ENCODE peak calls at places on chromosomes 16 and 17, in ten cellular contexts. C is heart left ventricle, B is H1, Y is ovary, R is testis, D is thoracic aorta, H is transverse colon, L is Peyer's patch, Q is right atrium auricular region, T is IMR-90. W is an unnamed sample.

GRCh38 chr16:86471896-86472295 is 38.4 kb upstream of the FOXF1 start:
- DNase-seq in C (no peak), B (no peak), Y (no peak), R (no peak), D (no peak), H (no peak), L (no peak), Q (no peak), T (peak; percentile 55), W (no peak)

GRCh38 chr16:53022374-53022773 is 30.3 kb downstream of the CHD9NB start:
- DNase-seq in C (peak; percentile 23), B (peak; percentile 55), Y (no peak), R (peak; percentile 62), D (no peak), H (peak; percentile 33), L (no peak), Q (no peak), T (peak; percentile 43), W (no peak)

GRCh38 chr16:11097094-11097781 is 152.9 kb downstream of the CLEC16A start:
- DNase-seq in C (no peak), B (no peak), Y (no peak), R (no peak), D (no peak), H (no peak), L (no peak), Q (no peak), T (no peak), W (no peak)

GRCh38 chr16:67279296-67280089 is at the start of gene PLEKHG4:
- DNase-seq in C (peak; percentile 62), B (peak; percentile 83), Y (peak; percentile 85), R (peak; percentile 75), D (no peak), H (peak; percentile 85), L (peak; percentile 87), Q (no peak), T (peak; percentile 66), W (peak; percentile 67)

GRCh38 chr17:19237389-19238166 is 412 bp downstream of the EPN2 start:
- DNase-seq in C (peak; percentile 57), B (peak; percentile 84), Y (no peak), R (peak; percentile 27), D (no peak), H (peak; percentile 50), L (peak; percentile 63), Q (no peak), T (no peak), W (peak; percentile 3)

GRCh38 chr16:4052801-4053662 is 63.2 kb downstream of the ADCY9 start:
- DNase-seq in C (peak; percentile 75), B (no peak), Y (no peak), R (peak; percentile 96), D (no peak), H (peak; percentile 69), L (no peak), Q (peak; percentile 78), T (peak; percentile 81), W (no peak)

GRCh38 chr17:18315498-18316360 is 636 bp downstream of the SMCR8 start:
- DNase-seq in C (no peak), B (no peak), Y (peak; percentile 25), R (no peak), D (no peak), H (peak; percentile 23), L (no peak), Q (no peak), T (peak; percentile 7), W (peak; percentile 26)

GRCh38 chr17:55263565-55264272 is 1.0 kb upstream of the HLF start:
- DNase-seq in C (no peak), B (peak; percentile 51), Y (peak; percentile 36), R (no peak), D (no peak), H (no peak), L (peak; percentile 54), Q (no peak), T (no peak), W (no peak)

GRCh38 chr17:37261286-37261685 is 114.5 kb upstream of the C17orf78 start:
- DNase-seq in C (no peak), B (no peak), Y (no peak), R (no peak), D (no peak), H (no peak), L (no peak), Q (no peak), T (peak; percentile 27), W (no peak)

GRCh38 chr17:38871247-38871991 is 1.6 kb downstream of the LASP1 start:
- DNase-seq in C (peak; percentile 58), B (no peak), Y (peak; percentile 71), R (peak; percentile 57), D (peak; percentile 37), H (peak; percentile 91), L (peak; percentile 89), Q (peak; percentile 81), T (peak; percentile 80), W (peak; percentile 73)

DNA sequence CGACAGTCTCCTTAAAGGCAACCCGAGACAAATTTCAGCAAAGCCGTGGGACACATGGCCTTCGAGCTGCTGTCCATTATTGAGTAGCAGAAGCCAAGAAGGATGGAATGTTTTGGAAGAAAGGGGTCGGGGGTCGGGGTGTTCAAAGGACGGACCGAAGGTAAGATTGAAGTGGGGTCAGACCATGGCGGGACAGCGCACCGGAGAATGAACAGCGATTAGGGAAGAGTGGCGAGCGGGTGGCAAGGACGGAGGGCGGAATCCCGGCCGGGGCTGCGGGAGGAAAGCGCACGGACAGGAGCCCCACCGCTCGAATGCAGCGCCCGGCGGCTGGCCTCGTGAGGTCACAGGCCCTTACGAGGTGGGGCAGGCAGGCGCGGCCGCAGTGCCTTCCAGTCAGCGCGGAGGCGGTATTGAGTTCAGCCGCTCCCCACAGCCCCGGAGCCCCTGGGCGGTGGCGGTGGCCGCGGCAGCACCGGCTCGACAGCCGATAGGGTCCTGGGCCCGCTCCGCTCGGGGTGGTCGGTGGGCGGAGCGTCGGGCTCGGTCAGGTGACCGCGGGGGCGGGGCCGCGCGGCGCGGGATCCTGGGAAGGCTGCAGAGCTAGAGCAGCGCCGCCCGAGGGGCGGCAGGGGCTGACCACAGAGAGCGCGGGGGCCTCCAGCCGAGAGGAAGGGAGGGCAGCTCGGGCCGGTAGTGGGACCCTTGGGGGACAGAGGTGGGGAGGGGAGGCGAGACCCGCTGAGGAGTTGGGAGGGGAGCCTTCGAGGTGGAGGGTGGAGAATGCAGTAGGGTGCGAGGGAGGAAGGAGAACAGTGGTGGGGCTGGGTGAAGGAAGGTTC is at the start of gene EFCAB13:
- DNase-seq in C (peak; percentile 89), B (peak; percentile 94), Y (peak; percentile 91), R (peak; percentile 94), D (peak; percentile 83), H (peak; percentile 92), L (peak; percentile 93), Q (peak; percentile 87), T (peak; percentile 71), W (peak; percentile 78)
- H3K27ac ChIP-seq in C (peak within 1 kb of the TSS; percentile 97), B (peak within 1 kb of the TSS; percentile 41), Y (peak within 1 kb of the TSS; percentile 74), R (peak within 1 kb of the TSS; percentile 96), D (peak within 1 kb of the TSS; percentile 96), H (peak within 1 kb of the TSS; percentile 93), L (peak within 1 kb of the TSS; percentile 93), Q (peak within 1 kb of the TSS; percentile 85), T (peak within 1 kb of the TSS; percentile 88), W (peak within 1 kb of the TSS; percentile 51)

GRCh38 chr17:3771140-3771539 is 29.8 kb downstream of the ITGAE start:
- DNase-seq in C (no peak), B (no peak), Y (no peak), R (no peak), D (no peak), H (no peak), L (no peak), Q (no peak), T (no peak), W (no peak)

GRCh38 chr17:3773511-3773910 is 27.5 kb downstream of the ITGAE start:
- DNase-seq in C (no peak), B (no peak), Y (no peak), R (no peak), D (no peak), H (no peak), L (no peak), Q (no peak), T (peak; percentile 74), W (no peak)

GRCh38 chr17:3773966-3774365 is 27.0 kb downstream of the ITGAE start:
- DNase-seq in C (no peak), B (no peak), Y (no peak), R (no peak), D (no peak), H (no peak), L (no peak), Q (no peak), T (no peak), W (no peak)

GRCh38 chr17:3770471-3770870 is 30.5 kb downstream of the ITGAE start:
- DNase-seq in C (no peak), B (no peak), Y (no peak), R (no peak), D (no peak), H (peak; percentile 46), L (no peak), Q (no peak), T (no peak), W (no peak)

GRCh38 chr17:3772764-3773163 is 28.2 kb downstream of the ITGAE start:
- DNase-seq in C (no peak), B (no peak), Y (no peak), R (no peak), D (no peak), H (no peak), L (no peak), Q (no peak), T (no peak), W (no peak)
- TF ChIP-seq CTCF in C (no peak), B (peak; percentile 68), Y (no peak), R (no peak), D (no peak), H (no peak), L (no peak), Q (no peak), T (no peak), W (no peak)

GRCh38 chr16:47553853-47554564 is 92.9 kb downstream of the PHKB start:
- DNase-seq in C (no peak), B (no peak), Y (no peak), R (no peak), D (no peak), H (no peak), L (no peak), Q (no peak), T (no peak), W (no peak)
- H3K9me3 ChIP-seq in C (peaks cover 27% of the 10 kb centered on the region), B (no peaks in the 10 kb centered on the region), Y (no peaks in the 10 kb centered on the region), R (no peaks in the 10 kb centered on the region), D (peaks cover 9% of the 10 kb centered on the region), H (peaks cover 4% of the 10 kb centered on the region), L (no peaks in the 10 kb centered on the region), Q (peaks cover 14% of the 10 kb centered on the region), T (peaks cover 4% of the 10 kb centered on the region), W (no peaks in the 10 kb centered on the region)

GRCh38 chr16:19959736-19960135 is 75.1 kb upstream of the GPRC5B start:
- DNase-seq in C (no peak), B (no peak), Y (no peak), R (no peak), D (no peak), H (no peak), L (no peak), Q (no peak), T (no peak), W (no peak)

GRCh38 chr16:19963306-19963705 is 78.7 kb upstream of the GPRC5B start:
- DNase-seq in C (peak; percentile 52), B (no peak), Y (no peak), R (peak; percentile 18), D (no peak), H (no peak), L (no peak), Q (peak; percentile 58), T (no peak), W (no peak)

DNA sequence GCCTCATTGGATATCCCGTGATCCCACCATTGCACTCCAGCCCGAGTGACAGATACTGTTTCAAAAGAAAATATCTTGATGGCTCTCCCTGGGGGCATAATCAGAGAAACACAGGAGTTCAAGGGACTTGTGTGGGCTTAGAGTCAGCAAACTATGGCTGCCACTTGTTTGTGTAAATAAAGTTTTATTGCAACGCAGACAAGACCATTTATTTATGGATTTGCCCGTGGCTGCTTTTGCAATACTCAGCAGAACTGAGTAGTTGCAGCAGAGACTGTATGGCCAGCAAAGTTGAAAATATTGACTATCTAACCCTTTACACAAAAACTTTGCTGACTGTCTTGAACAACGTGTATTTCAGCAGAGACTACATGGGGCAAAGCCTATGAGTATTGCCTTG is 75.5 kb upstream of the GPRC5B start:
- DNase-seq in C (no peak), B (no peak), Y (no peak), R (no peak), D (no peak), H (no peak), L (no peak), Q (no peak), T (no peak), W (no peak)
- H3K27ac ChIP-seq in C (no peak overlapping the region), B (no peak overlapping the region), Y (no peak overlapping the region), R (no peak overlapping the region), D (no peak overlapping the region), H (no peak overlapping the region), L (no peak overlapping the region), Q (no peak overlapping the region), T (no peak overlapping the region), W (no peak overlapping the region)